ENCODE peak calls at places on chromosomes 3 and 15, in ten cellular contexts. S, E, Y, T, X, K, Z, N, F and Q are unnamed samples.
A peak's percentile ranks its signal among the peaks of the same experiment; 100 is the strongest.

GRCh38 chr3:18751514-18751913 is 326.4 kb upstream of the SATB1 start:
- DNase-seq in S (no peak), E (no peak), Y (no peak), T (no peak), X (no peak), K (no peak), Z (no peak), N (no peak), F (no peak), Q (no peak)

GRCh38 chr3:138114431-138114918 is 933 bp downstream of the DZIP1L start:
- DNase-seq in S (no peak), E (no peak), Y (peak; percentile 9), T (peak; percentile 43), X (no peak), K (no peak), Z (no peak), N (no peak), F (no peak), Q (no peak)

GRCh38 chr3:64595253-64595694 is 92.5 kb downstream of the ADAMTS9 start:
- DNase-seq in S (no peak), E (no peak), Y (no peak), T (peak; percentile 70), X (peak; percentile 87), K (peak; percentile 77), Z (no peak), N (no peak), F (peak; percentile 16), Q (peak; percentile 65)

GRCh38 chr15:37933685-37934084 is 755 bp upstream of the TMCO5A start:
- DNase-seq in S (no peak), E (no peak), Y (no peak), T (peak; percentile 93), X (no peak), K (no peak), Z (no peak), N (no peak), F (no peak), Q (no peak)

GRCh38 chr3:52339612-52340011 is 23.5 kb downstream of the DNAH1 start:
- DNase-seq in S (no peak), E (peak; percentile 86), Y (peak; percentile 85), T (peak; percentile 87), X (no peak), K (peak; percentile 74), Z (no peak), N (no peak), F (peak; percentile 33), Q (no peak)

GRCh38 chr3:42655331-42655888 is 1.9 kb downstream of the ZBTB47 start:
- DNase-seq in S (peak; percentile 42), E (no peak), Y (no peak), T (no peak), X (peak; percentile 83), K (peak; percentile 11), Z (no peak), N (no peak), F (no peak), Q (no peak)

GRCh38 chr15:100723323-100723801 is 121.0 kb downstream of the ASB7 start:
- DNase-seq in S (no peak), E (peak; percentile 54), Y (no peak), T (no peak), X (no peak), K (no peak), Z (no peak), N (no peak), F (no peak), Q (no peak)

GRCh38 chr15:67090297-67091072 is 25.1 kb downstream of the SMAD3 start:
- DNase-seq in S (no peak), E (no peak), Y (no peak), T (no peak), X (no peak), K (no peak), Z (no peak), N (no peak), F (no peak), Q (no peak)

GRCh38 chr3:33119891-33120290 is 6.1 kb downstream of the CRTAP start:
- DNase-seq in S (no peak), E (no peak), Y (no peak), T (no peak), X (no peak), K (no peak), Z (no peak), N (no peak), F (no peak), Q (no peak)

GRCh38 chr3:153209596-153209995 is 47.6 kb downstream of the RAP2B start:
- DNase-seq in S (no peak), E (peak; percentile 23), Y (no peak), T (peak; percentile 78), X (no peak), K (peak; percentile 59), Z (no peak), N (peak; percentile 79), F (no peak), Q (no peak)

GRCh38 chr15:88266170-88266569 is 9.6 kb upstream of the NTRK3 start:
- DNase-seq in S (no peak), E (no peak), Y (no peak), T (no peak), X (no peak), K (no peak), Z (no peak), N (no peak), F (no peak), Q (no peak)

GRCh38 chr3:109548192-109548938 is 211.0 kb upstream of the DPPA4 start:
- DNase-seq in S (no peak), E (no peak), Y (no peak), T (peak; percentile 33), X (no peak), K (no peak), Z (no peak), N (no peak), F (no peak), Q (no peak)

DNA sequence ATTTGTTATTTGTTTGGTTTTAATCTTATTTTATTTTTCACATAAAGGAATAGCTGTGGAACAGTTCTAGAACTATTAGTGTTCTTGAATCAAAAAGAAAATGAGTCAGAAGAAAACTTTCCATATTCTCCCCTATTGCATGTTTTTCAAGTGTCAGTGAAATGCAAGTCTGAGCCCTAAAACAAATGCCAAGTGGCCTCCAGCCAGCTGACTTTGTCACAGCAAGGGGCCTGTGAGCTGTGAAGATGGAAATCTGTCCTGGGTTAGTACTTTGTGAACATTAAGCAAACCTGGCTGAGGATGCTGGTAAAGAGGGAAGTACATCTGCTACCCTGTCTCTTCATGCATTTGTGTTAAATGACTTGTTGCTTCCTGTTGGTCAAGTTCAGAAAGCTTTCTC is 14.2 kb downstream of the LRRC49 start:
- DNase-seq in S (no peak), E (no peak), Y (no peak), T (peak; percentile 36), X (no peak), K (no peak), Z (no peak), N (no peak), F (no peak), Q (no peak)
- TF ChIP-seq CTCF in S (no peak), E (no peak), Y (no peak), T (no peak), X (no peak), K (no peak), Z (no peak), N (no peak), F (no peak), Q (no peak)

DNA sequence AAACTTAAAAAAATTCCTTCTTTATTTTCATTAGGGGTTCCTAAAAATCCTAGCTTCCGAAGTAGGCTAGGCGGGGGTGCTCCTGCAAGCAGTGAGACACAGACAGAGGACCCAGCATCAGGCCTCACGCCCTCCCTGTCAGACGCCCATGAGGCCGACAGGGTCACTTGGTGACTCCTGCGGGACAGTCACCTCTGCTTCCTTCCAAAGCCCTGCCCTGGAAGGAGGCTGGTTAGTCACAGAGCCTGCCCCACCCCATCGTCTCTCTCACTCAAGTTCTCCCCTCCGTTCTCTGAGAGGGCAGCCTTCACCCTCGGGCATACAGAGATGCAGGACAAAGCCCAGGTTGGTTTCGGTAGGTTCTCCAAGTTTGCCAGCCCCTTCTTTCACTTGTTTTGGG is 38.6 kb downstream of the EHD4 start:
- DNase-seq in S (peak; percentile 61), E (peak; percentile 61), Y (no peak), T (peak; percentile 41), X (no peak), K (peak; percentile 55), Z (no peak), N (no peak), F (peak; percentile 57), Q (no peak)
- TF ChIP-seq POLR2A in S (no peak), E (no peak), Y (no peak), T (no peak), X (no peak), K (no peak), Z (no peak), N (no peak), F (no peak), Q (no peak)

GRCh38 chr3:195809291-195809785 is 2.4 kb downstream of the MUC4 start:
- DNase-seq in S (no peak), E (no peak), Y (no peak), T (no peak), X (peak; percentile 57), K (no peak), Z (no peak), N (no peak), F (peak; percentile 79), Q (no peak)

GRCh38 chr3:195808741-195809290 is 2.9 kb downstream of the MUC4 start:
- DNase-seq in S (no peak), E (no peak), Y (no peak), T (no peak), X (peak; percentile 46), K (no peak), Z (no peak), N (no peak), F (no peak), Q (no peak)

GRCh38 chr3:195810455-195810845 is 1.3 kb downstream of the MUC4 start:
- DNase-seq in S (no peak), E (no peak), Y (no peak), T (no peak), X (peak; percentile 40), K (no peak), Z (no peak), N (no peak), F (no peak), Q (no peak)

GRCh38 chr3:195811756-195812155 is at the start of gene MUC4:
- DNase-seq in S (no peak), E (no peak), Y (no peak), T (no peak), X (peak; percentile 54), K (no peak), Z (no peak), N (no peak), F (peak; percentile 88), Q (no peak)

GRCh38 chr3:195809796-195810454 is 1.8 kb downstream of the MUC4 start:
- DNase-seq in S (no peak), E (no peak), Y (no peak), T (no peak), X (peak; percentile 52), K (no peak), Z (no peak), N (no peak), F (no peak), Q (no peak)
- H3K27ac ChIP-seq in S (no peak overlapping the region), E (no peak overlapping the region), Y (no peak overlapping the region), T (no peak overlapping the region), X (no peak overlapping the region), K (no peak overlapping the region), Z (no peak overlapping the region), N (no peak overlapping the region), F (peak overlapping the region; percentile 87), Q (no peak overlapping the region)

DNA sequence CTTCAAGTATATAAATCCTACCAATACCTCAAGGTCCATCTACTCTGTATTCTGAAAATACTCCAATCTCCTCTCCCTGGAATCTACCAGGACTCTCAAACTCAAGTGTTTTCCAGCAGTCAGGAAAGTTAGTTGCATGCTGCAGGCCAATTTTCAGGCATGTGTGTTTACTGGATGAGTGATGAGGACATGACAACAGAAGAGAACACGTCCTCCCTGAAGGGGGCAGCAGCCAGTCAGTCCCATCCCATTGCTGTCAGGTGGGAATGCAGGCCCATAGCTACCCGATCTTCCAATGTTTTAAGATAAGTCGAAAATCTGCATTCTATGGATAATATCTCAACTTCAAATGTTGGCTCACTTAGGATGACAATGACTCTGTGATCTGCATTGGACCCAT is 496.2 kb downstream of the FHIT start:
- DNase-seq in S (no peak), E (no peak), Y (peak; percentile 31), T (no peak), X (no peak), K (no peak), Z (no peak), N (no peak), F (no peak), Q (no peak)
- TF ChIP-seq CTCF in S (no peak), E (peak; percentile 44), Y (peak; percentile 79), T (no peak), X (no peak), K (no peak), Z (no peak), N (peak; percentile 63), F (no peak), Q (no peak)